ENCODE peak calls at places on chromosomes 11 and 22, in six cellular contexts. V, R, J, F, S and B are unnamed samples.

GRCh38 chr11:83044958-83045712 is 26.6 kb downstream of the RAB30 start:
- DNase-seq in V (no peak), R (peak), J (no peak), F (peak), S (no peak), B (no peak)

GRCh38 chr11:69372589-69373250 is 78.8 kb downstream of the MYEOV start:
- DNase-seq in V (peak), R (no peak), J (no peak), F (no peak), S (no peak), B (peak)

GRCh38 chr11:66906077-66906929 is 49.4 kb downstream of the LRFN4 start:
- DNase-seq in V (no peak), R (no peak), J (no peak), F (no peak), S (no peak), B (peak)

GRCh38 chr11:114195981-114196731 is 100.0 kb upstream of the NNMT start:
- DNase-seq in V (no peak), R (no peak), J (no peak), F (peak), S (no peak), B (peak)

GRCh38 chr11:61728940-61729219 is 23.6 kb upstream of the MYRF start:
- DNase-seq in V (no peak), R (peak), J (no peak), F (no peak), S (no peak), B (no peak)

GRCh38 chr11:34976496-34976895 is 60.1 kb downstream of the PDHX start:
- DNase-seq in V (no peak), R (no peak), J (no peak), F (no peak), S (no peak), B (no peak)

GRCh38 chr11:102073253-102073652 is 26.0 kb downstream of the CFAP300 start:
- DNase-seq in V (peak), R (no peak), J (no peak), F (no peak), S (no peak), B (no peak)

GRCh38 chr11:111938687-111939160 is 1.6 kb downstream of the DIXDC1 start:
- DNase-seq in V (no peak), R (no peak), J (no peak), F (peak), S (peak), B (no peak)

GRCh38 chr22:35629406-35630234 is 12.5 kb upstream of the MB start:
- DNase-seq in V (no peak), R (peak), J (peak), F (peak), S (no peak), B (peak)

GRCh38 chr11:15629690-15630321 is 515.1 kb downstream of the INSC start:
- DNase-seq in V (no peak), R (no peak), J (no peak), F (peak), S (no peak), B (peak)

GRCh38 chr11:17595526-17596309 is 48.7 kb downstream of the OTOG start:
- DNase-seq in V (no peak), R (no peak), J (peak), F (no peak), S (no peak), B (peak)

GRCh38 chr11:76329084-76329648 is 51.8 kb downstream of the THAP12 start:
- DNase-seq in V (no peak), R (no peak), J (no peak), F (no peak), S (no peak), B (no peak)

GRCh38 chr22:45526263-45526662 is 23.6 kb downstream of the FBLN1 start:
- DNase-seq in V (no peak), R (no peak), J (peak), F (no peak), S (no peak), B (no peak)

GRCh38 chr11:67270256-67271211 is 4.3 kb downstream of the GRK2 start:
- DNase-seq in V (no peak), R (no peak), J (peak), F (no peak), S (no peak), B (no peak)

GRCh38 chr11:117586392-117586791 is 210.6 kb downstream of the DSCAML1 start:
- DNase-seq in V (no peak), R (no peak), J (peak), F (no peak), S (no peak), B (no peak)

GRCh38 chr11:74169736-74170458 is 905 bp downstream of the C2CD3 start:
- DNase-seq in V (no peak), R (no peak), J (no peak), F (peak), S (no peak), B (no peak)

GRCh38 chr22:47625531-47626427 is 863.3 kb downstream of the TBC1D22A start:
- DNase-seq in V (no peak), R (no peak), J (peak), F (no peak), S (no peak), B (no peak)

GRCh38 chr11:65891180-65892136 is 985 bp downstream of the CCDC85B start:
- DNase-seq in V (no peak), R (peak), J (peak), F (peak), S (peak), B (no peak)

GRCh38 chr11:11780843-11781242 is 60.9 kb upstream of the USP47 start:
- DNase-seq in V (no peak), R (no peak), J (no peak), F (no peak), S (no peak), B (no peak)

GRCh38 chr11:46343520-46343919 is 3.7 kb upstream of the DGKZ start:
- DNase-seq in V (no peak), R (no peak), J (no peak), F (no peak), S (no peak), B (no peak)

GRCh38 chr22:50261615-50262459 is at the start of gene MAPK12:
- DNase-seq in V (peak), R (no peak), J (no peak), F (peak), S (peak), B (no peak)

GRCh38 chr22:29275819-29276565 is 7.9 kb downstream of the EWSR1 start:
- DNase-seq in V (no peak), R (no peak), J (no peak), F (no peak), S (no peak), B (no peak)

GRCh38 chr11:113655771-113656170 is 50.3 kb downstream of the TMPRSS5 start:
- DNase-seq in V (no peak), R (no peak), J (no peak), F (no peak), S (no peak), B (no peak)

GRCh38 chr11:57345555-57346151 is 7.5 kb downstream of the P2RX3 start:
- DNase-seq in V (no peak), R (peak), J (peak), F (peak), S (peak), B (peak)

GRCh38 chr11:11086979-11087378 is 229.1 kb upstream of the ZBED5 start:
- DNase-seq in V (no peak), R (no peak), J (no peak), F (no peak), S (no peak), B (no peak)

GRCh38 chr11:12086271-12087074 is 23.9 kb upstream of the MICAL2 start:
- DNase-seq in V (no peak), R (peak), J (peak), F (no peak), S (no peak), B (peak)

GRCh38 chr22:17205432-17205831 is 13.8 kb downstream of the ADA2 start:
- DNase-seq in V (no peak), R (no peak), J (no peak), F (no peak), S (no peak), B (no peak)

GRCh38 chr22:21938906-21939305 is 13.7 kb downstream of the PPM1F start:
- DNase-seq in V (no peak), R (no peak), J (no peak), F (no peak), S (no peak), B (no peak)

GRCh38 chr11:69560141-69560790 is 78.8 kb downstream of the LINC01488 start:
- DNase-seq in V (no peak), R (no peak), J (no peak), F (no peak), S (no peak), B (no peak)

GRCh38 chr22:48045369-48045768 is 1282.9 kb downstream of the TBC1D22A start:
- DNase-seq in V (no peak), R (no peak), J (no peak), F (no peak), S (no peak), B (no peak)

GRCh38 chr11:1310315-1310687 is 869 bp upstream of the TOLLIP start:
- DNase-seq in V (no peak), R (no peak), J (no peak), F (no peak), S (no peak), B (no peak)

GRCh38 chr11:79119491-79120284 is 321.1 kb downstream of the TENM4 start:
- DNase-seq in V (no peak), R (no peak), J (no peak), F (no peak), S (peak), B (no peak)

DNA sequence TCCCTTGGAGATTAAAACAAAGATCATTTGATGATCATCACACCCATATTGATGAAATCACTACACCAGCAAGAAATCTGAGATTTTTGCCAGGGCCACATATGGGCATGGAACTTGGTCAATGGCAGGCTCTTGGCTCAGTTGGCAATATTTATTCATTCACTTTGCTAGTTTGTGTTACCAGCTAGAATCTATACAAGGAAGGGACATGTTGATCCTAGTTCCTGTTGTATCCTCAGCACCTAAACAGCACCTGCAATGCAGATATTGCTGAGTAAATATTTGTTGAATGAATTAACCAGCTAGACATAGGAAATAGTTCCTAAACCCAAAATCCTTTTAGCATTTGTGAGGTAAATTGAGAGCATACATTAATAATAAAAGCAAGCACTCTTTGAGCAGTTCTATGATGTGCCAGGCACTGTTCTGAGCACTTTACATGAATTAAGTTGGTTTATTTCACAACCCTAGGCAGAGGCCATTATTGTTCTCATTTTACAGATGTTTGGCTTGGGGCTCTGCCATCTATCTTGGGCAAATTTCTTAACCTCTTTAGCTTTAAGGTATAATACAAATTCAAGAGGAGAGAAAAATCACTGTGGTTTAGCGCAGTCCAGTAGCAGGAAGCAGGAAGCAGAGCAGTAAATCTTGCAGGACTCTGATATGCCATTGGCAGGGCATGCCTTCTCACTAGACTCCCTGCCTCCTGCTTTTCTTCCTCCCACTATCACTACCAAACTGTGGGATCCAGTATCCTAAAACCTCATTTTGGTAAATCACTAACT is 1.6 kb downstream of the TRIM68 start:
- DNase-seq in V (no peak), R (no peak), J (no peak), F (no peak), S (no peak), B (no peak)
- H3K4me3 ChIP-seq in V (peak), R (no peak), J (peak), F (peak), S (peak), B (peak)

DNA sequence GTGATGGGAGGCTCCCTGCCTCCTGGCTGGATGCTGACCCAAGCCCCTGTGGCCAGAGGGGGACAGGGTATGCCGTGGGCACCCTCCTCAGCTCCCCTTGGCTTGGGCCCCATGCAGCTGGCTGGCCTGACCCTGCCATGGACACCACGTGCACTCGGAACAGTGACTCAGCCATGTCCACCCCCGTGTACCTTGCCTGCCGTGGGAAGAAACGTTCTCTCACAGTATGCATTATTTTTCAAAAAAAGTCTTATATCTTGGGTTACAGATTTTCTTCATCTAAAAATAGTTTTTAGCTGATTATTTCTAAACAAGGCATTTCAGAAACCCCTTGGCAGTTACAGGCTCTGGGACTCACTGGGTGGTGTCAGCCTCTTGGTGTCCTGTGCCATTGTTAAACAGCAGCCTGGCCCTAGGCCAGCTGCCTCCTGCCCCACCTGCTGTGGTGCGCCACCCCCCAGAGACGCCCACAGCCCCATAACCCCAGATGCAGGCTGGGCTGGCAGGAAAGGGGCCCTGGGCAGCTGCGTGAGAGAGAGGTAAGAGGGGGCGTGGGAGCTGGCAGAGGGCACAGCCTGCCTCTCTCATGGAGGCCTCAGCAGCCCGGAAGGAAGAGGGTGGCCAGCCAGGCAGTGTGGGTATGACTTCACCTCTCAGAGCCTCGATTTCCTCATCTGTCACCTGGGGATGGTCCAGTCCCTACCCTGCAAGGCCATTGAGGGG is 99.8 kb downstream of the MORC2 start:
- DNase-seq in V (no peak), R (no peak), J (peak), F (no peak), S (peak), B (no peak)
- TF ChIP-seq EP300 in V (no peak), R (no peak), J (no peak), F (no peak), S (no peak), B (no peak)

DNA sequence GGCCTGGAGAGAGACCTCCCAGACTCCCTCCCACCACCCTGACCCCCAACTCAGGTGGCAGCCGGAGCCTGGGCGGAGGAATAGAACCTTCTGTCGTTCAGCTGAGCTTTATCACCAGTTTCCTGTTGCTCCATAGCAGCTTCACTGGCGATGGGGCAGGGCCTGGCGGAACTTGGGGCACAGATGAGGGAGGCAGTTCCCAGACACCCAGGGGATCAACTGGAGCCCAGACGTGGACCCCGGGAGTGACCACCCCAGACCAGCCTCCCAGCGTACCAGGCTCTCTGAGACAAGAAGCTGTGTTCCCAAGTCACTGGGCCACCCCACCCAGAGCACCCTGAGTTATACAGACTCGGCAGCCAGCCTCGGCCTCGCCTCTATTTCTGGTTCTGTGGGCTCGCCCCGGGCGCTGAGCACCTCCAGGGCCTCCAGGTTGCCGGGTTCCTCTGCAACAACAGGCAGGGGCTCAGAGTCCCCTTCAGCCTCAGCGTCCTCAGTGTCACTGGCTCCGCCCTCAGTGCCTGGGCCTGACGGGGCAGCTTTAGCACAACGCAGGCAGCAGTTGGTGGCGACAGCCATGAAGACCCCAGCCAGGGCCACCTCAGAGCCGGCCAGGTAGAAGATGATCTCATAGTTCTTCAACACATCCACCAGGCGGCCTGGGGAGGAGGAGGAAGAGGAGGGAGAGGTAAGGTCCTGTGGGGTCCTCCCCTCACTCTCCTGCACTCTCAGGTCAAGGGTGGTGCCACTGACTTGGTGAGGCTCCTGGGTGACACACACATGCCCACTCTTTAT is 5.7 kb downstream of the SLC16A8 start:
- DNase-seq in V (peak), R (no peak), J (peak), F (no peak), S (peak), B (no peak)
- H3K4me3 ChIP-seq in V (no peak), R (no peak), J (no peak), F (no peak), S (no peak), B (no peak)

DNA sequence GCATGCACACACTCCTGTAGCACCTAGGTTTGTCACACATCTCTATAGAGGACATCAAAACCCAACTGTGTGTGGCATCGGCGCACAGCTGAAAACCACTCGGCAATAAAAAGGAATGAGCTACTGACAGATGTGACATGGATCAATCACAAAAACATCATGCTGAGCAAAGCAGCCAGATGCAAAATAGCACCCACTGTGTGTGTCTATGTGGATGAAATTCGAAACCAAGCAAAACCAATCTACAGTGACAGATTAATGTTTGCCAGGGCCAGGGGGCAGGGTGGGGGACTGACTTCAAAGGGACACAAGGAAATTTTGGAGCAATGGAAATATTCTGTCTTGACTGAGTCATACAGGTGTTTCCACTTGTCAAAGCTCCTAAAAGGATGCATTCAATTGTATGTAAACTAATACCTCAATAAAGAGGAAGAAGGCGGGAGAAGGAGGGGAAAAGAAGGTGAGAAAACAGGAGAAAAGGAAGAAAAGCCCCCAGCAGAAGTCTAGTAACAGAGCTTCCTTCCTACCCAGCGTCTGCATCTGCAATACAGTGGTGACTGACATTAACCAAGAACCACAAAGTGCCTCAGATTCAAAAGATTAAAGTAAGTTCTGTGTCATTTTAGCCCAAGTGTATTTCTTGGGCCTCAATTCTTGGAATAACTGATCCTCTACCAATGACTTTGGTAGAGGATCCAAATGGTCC is 49.8 kb downstream of the PACSIN2 start:
- DNase-seq in V (no peak), R (no peak), J (no peak), F (no peak), S (no peak), B (no peak)
- TF ChIP-seq EP300 in V (no peak), R (no peak), J (no peak), F (no peak), S (no peak), B (no peak)

DNA sequence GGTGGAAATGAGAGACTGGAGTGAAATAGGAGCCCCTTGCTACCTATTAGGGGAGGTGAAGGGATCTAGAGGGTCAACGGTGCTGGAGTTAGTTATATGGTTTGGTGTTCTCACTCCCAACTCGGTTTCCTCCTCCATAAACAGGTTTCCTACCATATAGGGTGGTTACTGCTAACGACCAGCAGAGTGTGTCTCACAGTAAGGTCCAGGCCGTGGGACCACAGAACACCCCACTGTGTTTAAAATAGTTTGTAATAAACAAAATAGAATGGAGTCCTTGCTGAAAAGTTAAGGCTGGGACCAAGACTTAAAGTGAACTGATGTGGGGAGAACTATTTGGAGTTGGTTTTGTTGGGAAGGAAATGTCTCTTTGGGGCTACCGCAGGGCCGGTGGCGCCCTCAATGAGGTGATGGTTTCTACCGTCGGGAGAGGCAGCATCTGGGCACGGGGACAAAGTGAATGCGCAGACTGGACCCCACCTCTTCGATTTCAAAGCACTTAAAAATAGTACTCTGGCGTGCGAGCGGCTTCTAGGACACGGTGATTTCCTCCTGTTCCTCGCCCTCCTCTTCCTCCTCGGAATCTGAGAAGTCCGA is 4.5 kb downstream of the DBX1 start:
- DNase-seq in V (no peak), R (no peak), J (no peak), F (no peak), S (no peak), B (no peak)
- H3K4me3 ChIP-seq in V (no peak), R (peak), J (no peak), F (no peak), S (no peak), B (peak)